ENCODE peak calls at places on chromosomes 16 and 17, in five cellular contexts. D, E, V, J and P are unnamed samples.

GRCh38 chr16:48547530-48547929 is 62.5 kb downstream of the N4BP1 start:
- DNase-seq in V (no peak), E (no peak), D (no peak), J (no peak), P (no peak)

GRCh38 chr16:8936421-8936820 is 27.3 kb downstream of the USP7 start:
- DNase-seq in V (no peak), D (peak; percentile 61), J (peak; percentile 66), E (no peak), P (no peak)

GRCh38 chr16:31700530-31701388 is 172.8 kb upstream of the ZNF267 start:
- DNase-seq in V (peak; percentile 67), D (peak; percentile 91), J (peak; percentile 92), E (peak; percentile 95), P (peak; percentile 79)

GRCh38 chr17:9928601-9929341 is 23.7 kb upstream of the RCVRN start:
- DNase-seq in D (peak; percentile 81), E (no peak), J (peak; percentile 20), V (no peak), P (no peak)

GRCh38 chr16:81003610-81004460 is 2.9 kb downstream of the CMC2 start:
- DNase-seq in V (no peak), D (no peak), E (no peak), J (peak; percentile 6), P (no peak)

GRCh38 chr16:72859581-72859980 is 188.3 kb downstream of the ZFHX3 start:
- DNase-seq in J (no peak), D (no peak), V (no peak), E (no peak), P (no peak)

GRCh38 chr16:55989569-55989907 is 114.4 kb upstream of the CES5A start:
- DNase-seq in J (no peak), V (no peak), D (no peak), E (no peak), P (no peak)

GRCh38 chr17:36149296-36149820 is 27.1 kb downstream of the TBC1D3B start:
- DNase-seq in D (no peak), J (no peak), V (no peak), E (peak; percentile 55), P (no peak)

GRCh38 chr17:36183001-36183810 is 6.8 kb upstream of the TBC1D3B start:
- DNase-seq in J (no peak), E (peak; percentile 88), D (peak; percentile 94), V (no peak), P (no peak)

GRCh38 chr17:2064980-2065785 is 10.3 kb downstream of the HIC1 start:
- DNase-seq in D (peak; percentile 74), J (peak; percentile 53), V (no peak), E (peak; percentile 84), P (peak; percentile 72)

GRCh38 chr16:72188512-72188911 is 16.6 kb upstream of the PMFBP1 start:
- DNase-seq in E (no peak), V (no peak), J (no peak), D (no peak), P (no peak)

GRCh38 chr16:11639925-11640899 is 28.0 kb upstream of the SNN start:
- DNase-seq in J (no peak), V (no peak), D (peak; percentile 45), E (peak; percentile 92), P (peak; percentile 88)

GRCh38 chr17:45660474-45660873 is 123.6 kb upstream of the CRHR1 start:
- DNase-seq in D (peak; percentile 79), E (no peak), J (no peak), V (no peak), P (no peak)

GRCh38 chr17:1180958-1181768 is 1.4 kb upstream of the ABR start:
- DNase-seq in E (no peak), D (peak; percentile 70), V (no peak), J (peak; percentile 95), P (no peak)

DNA sequence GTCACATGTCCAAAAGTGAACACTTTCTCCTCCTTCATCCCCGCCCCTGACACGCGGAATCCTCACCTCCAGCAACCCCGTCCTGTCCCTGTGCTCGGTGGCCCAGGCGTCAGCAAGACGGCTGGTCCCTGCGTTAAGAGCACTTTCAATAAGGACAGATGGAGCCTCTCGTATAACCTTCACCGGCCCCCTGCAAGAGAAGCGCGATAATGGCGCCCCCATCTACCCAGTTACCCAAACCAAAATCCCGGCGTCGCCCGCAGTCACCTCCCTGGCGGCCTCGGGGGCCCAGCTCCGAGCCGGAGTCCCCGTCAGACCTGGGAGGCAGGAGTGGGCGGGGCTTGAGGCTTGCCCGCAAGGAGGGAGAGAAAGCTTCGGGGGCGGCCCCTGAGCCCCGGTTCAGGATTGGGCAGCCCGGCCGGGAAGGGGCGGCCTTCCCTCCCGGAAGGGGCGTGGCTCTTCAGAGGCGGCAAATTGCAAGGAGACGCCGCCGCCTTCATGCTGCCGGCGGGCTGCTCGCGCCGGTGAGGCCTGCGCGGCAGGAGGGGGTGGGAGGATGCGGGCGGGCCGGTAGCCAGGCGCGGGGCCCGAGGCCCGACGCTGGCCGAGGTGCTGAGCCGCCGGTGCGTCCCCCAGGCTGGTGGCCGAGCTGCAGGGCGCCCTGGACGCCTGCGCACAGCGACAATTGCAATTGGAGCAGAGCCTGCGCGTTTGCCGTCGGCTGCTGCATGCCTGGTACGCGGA is at the start of gene TEDC2:
- DNase-seq in E (peak; percentile 99), V (peak; percentile 66), J (peak; percentile 98), D (peak; percentile 100), P (peak; percentile 99)
- H3K4me3 ChIP-seq in E (peak within 1 kb of the TSS; percentile 20), V (peak within 1 kb of the TSS; percentile 73), J (peak within 1 kb of the TSS; percentile 79), D (peak within 1 kb of the TSS; percentile 79), P (peak within 1 kb of the TSS; percentile 56)

GRCh38 chr16:75249441-75249840 is 2.0 kb downstream of the BCAR1 start:
- DNase-seq in E (peak; percentile 18), D (no peak), V (no peak), J (no peak), P (no peak)
- H3K4me3 ChIP-seq in E (no peak overlapping the region), D (no peak overlapping the region), V (no peak overlapping the region), J (no peak overlapping the region), P (peak overlapping the region; percentile 82)

DNA sequence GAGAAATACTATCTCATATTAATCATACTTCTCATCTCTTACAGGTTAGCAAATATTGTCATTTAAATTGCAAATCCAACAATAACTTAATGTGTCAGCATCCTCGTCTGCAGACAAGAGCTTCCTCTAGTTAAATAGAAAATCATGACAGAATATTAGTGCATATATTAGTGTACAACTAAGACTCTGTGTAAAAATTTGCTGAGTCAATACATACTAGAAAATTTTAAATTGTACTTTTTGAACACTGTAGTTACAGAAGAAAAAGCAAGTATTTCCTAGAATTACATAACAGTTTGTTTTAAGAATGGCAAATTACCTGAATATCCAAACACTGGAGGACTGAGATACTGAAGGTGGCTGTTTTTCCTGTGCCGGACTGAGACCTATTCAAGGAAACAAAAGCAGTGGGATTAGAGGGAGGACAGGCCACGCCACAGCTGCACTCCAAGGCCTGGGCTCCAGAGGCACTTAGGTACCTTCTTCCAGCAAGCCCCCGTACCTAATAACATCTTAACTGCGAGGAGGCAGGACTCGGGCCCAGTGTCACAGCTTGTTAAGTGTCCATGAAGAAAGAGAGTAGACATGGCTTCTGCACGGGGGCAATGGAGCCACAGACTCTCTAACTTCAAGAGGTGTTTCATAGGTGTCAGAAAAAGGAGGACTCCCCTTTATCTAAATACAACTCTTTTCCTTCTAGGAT is 5.3 kb downstream of the EIF4A3 start:
- DNase-seq in D (peak; percentile 34), E (no peak), J (no peak), V (no peak), P (no peak)
- H3K4me3 ChIP-seq in D (no peak overlapping the region), E (no peak overlapping the region), J (no peak overlapping the region), V (peak overlapping the region; percentile 1), P (no peak overlapping the region)

GRCh38 chr17:29905879-29906167 is 24.2 kb downstream of the SSH2 start:
- DNase-seq in V (no peak), E (no peak), D (no peak), J (peak; percentile 18), P (no peak)

GRCh38 chr17:29909604-29910003 is 20.4 kb downstream of the SSH2 start:
- DNase-seq in D (no peak), J (no peak), V (no peak), E (no peak), P (no peak)

GRCh38 chr17:29906969-29907368 is 23.1 kb downstream of the SSH2 start:
- DNase-seq in J (no peak), D (no peak), E (no peak), V (no peak), P (no peak)

GRCh38 chr17:29914819-29915537 is 15.1 kb downstream of the SSH2 start:
- DNase-seq in V (no peak), D (no peak), J (no peak), E (no peak), P (no peak)

DNA sequence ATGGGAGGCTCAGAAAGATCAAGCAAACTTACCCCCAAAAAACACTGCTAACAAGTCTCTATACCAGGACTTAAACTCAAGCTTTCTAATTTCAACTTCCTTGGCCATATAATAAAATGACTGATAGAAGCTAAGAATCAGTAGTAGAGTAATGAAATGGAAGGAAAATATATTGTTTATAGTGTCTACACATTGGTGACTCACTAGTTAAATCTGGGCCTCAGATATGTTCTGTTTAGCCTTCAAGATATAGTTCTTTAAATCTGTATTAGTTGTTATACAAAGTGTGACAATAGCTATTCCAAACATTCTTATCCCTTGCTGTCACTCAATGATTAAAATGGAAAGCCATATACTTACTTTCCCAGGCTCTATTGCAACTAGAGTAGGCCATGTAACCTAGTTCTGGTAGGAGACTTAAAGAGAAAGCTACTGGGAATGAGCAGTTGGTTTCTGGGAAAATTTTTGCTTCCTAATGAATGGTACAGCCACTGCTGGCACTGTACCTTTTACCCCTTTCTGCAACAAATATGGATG is 18.3 kb downstream of the SSH2 start:
- DNase-seq in J (no peak), V (no peak), E (no peak), D (no peak), P (no peak)
- H3K4me3 ChIP-seq in J (no peak overlapping the region), V (no peak overlapping the region), E (no peak overlapping the region), D (no peak overlapping the region), P (no peak overlapping the region)

GRCh38 chr16:29779474-29779873 is 1.4 kb downstream of the ZG16 start:
- DNase-seq in D (no peak), V (no peak), E (no peak), J (no peak), P (no peak)

GRCh38 chr16:29789775-29790182 is 772 bp upstream of the KIF22 start:
- DNase-seq in V (no peak), D (no peak), E (peak; percentile 71), J (peak; percentile 47), P (no peak)

GRCh38 chr16:29790183-29790948 is at the start of gene KIF22:
- DNase-seq in J (peak; percentile 99), V (peak; percentile 97), D (peak; percentile 100), E (peak; percentile 100), P (peak; percentile 100)

GRCh38 chr16:29784157-29784556 is 6.1 kb downstream of the ZG16 start:
- DNase-seq in D (no peak), E (no peak), J (no peak), V (no peak), P (no peak)

DNA sequence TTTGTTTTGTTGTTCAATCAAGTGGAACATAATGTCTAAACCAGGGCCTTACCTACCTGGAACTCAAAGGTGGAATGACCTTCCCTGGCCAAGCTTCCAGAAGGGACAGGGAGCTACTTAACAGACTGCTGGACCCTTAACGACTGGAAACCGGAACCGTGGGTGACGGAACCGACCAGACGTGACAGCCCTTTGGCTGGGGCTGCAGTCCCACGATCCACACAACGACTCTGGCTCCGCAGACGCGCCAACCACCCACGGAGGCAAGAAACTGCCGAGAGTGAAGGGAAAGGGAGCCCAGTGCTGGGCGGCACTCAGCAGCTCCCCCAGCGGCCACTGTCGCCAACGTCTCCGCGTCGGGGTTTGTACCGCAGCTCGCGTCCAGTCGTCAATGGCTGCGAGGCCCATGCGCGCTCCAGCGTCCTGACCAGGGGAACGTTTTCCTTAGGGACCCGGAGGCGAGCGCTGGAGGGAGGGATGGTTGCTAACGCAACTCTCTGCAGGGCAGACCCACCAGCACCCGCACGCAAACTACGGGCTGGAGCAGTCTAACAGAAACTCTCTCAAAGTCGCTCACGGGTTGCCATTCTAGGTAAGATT is 5.5 kb upstream of the KIF22 start:
- DNase-seq in J (peak; percentile 14), V (no peak), E (peak; percentile 93), D (peak; percentile 90), P (peak; percentile 89)
- H3K4me3 ChIP-seq in J (no peak overlapping the region), V (peak overlapping the region; percentile 15), E (no peak overlapping the region), D (peak overlapping the region; percentile 26), P (peak overlapping the region; percentile 29)

GRCh38 chr16:70345840-70346239 is 863 bp upstream of the DDX19A start:
- DNase-seq in J (no peak), E (no peak), D (no peak), V (no peak), P (no peak)
- H3K4me3 ChIP-seq in J (peak overlapping the region; percentile 78), E (peak overlapping the region; percentile 81), D (peak overlapping the region; percentile 73), V (peak overlapping the region; percentile 72), P (peak overlapping the region; percentile 70)